ENCODE peak calls at places on chromosomes 1 and 21, in eight cellular contexts. W is neural progenitor cell, P is transverse colon, F is esophagus muscularis mucosa, N is upper lobe of right lung, D is pancreas, J is uterus, C is endodermal cell. H is an unnamed sample.

GRCh38 chr1:242242983-242243382 is 244.1 kb upstream of the MAP1LC3C start:
- DNase-seq in W (no peak), P (no peak), F (no peak), N (no peak), D (no peak), J (no peak), C (peak; percentile 66), H (no peak)

GRCh38 chr1:181483561-181484291 is 409 bp downstream of the CACNA1E start:
- DNase-seq in W (peak; percentile 56), P (no peak), F (no peak), N (no peak), D (no peak), J (no peak), C (peak; percentile 55), H (no peak)

GRCh38 chr1:19765623-19766022 is 34.1 kb downstream of the TMCO4 start:
- DNase-seq in W (no peak), P (no peak), F (no peak), N (no peak), D (no peak), J (no peak), C (peak; percentile 81), H (no peak)

GRCh38 chr1:221962385-221962784 is 220.5 kb upstream of the DUSP10 start:
- DNase-seq in W (no peak), P (no peak), F (no peak), N (no peak), D (no peak), J (no peak), C (no peak), H (no peak)

GRCh38 chr21:29538115-29538514 is 239.4 kb downstream of the BACH1 start:
- DNase-seq in W (no peak), P (no peak), F (no peak), N (no peak), D (no peak), J (no peak), C (no peak), H (no peak)

GRCh38 chr1:46494910-46495309 is 5.3 kb downstream of the DMBX1 start:
- DNase-seq in W (no peak), P (no peak), F (no peak), N (no peak), D (no peak), J (no peak), C (no peak), H (no peak)

GRCh38 chr1:200983035-200983561 is 40.4 kb downstream of the KIF21B start:
- DNase-seq in W (no peak), P (no peak), F (no peak), N (no peak), D (no peak), J (no peak), C (no peak), H (no peak)

GRCh38 chr1:185541861-185542260 is 192.3 kb upstream of the HMCN1 start:
- DNase-seq in W (no peak), P (no peak), F (no peak), N (no peak), D (no peak), J (no peak), C (no peak), H (no peak)

GRCh38 chr1:83512371-83513004 is 486.4 kb downstream of the TTLL7 start:
- DNase-seq in W (no peak), P (no peak), F (no peak), N (no peak), D (no peak), J (no peak), C (no peak), H (no peak)

GRCh38 chr1:164753521-164754077 is 194.6 kb downstream of the PBX1 start:
- DNase-seq in W (no peak), P (no peak), F (no peak), N (no peak), D (no peak), J (no peak), C (no peak), H (no peak)

GRCh38 chr1:162663589-162664030 is 31.3 kb downstream of the DDR2 start:
- DNase-seq in W (peak; percentile 82), P (no peak), F (peak; percentile 91), N (no peak), D (no peak), J (peak; percentile 67), C (peak; percentile 55), H (no peak)

GRCh38 chr1:178774263-178774662 is 49.2 kb downstream of the RALGPS2 start:
- DNase-seq in W (no peak), P (no peak), F (no peak), N (no peak), D (no peak), J (no peak), C (no peak), H (no peak)

GRCh38 chr1:206714331-206715058 is 29.8 kb downstream of the MAPKAPK2 start:
- DNase-seq in W (no peak), P (peak; percentile 50), F (no peak), N (peak; percentile 28), D (peak; percentile 57), J (no peak), C (no peak), H (no peak)

GRCh38 chr1:197841828-197842573 is 60.4 kb upstream of the C1orf53 start:
- DNase-seq in W (no peak), P (no peak), F (no peak), N (no peak), D (no peak), J (no peak), C (no peak), H (no peak)
- H3K27ac ChIP-seq in W (no peak overlapping the region), P (no peak overlapping the region), F (no peak overlapping the region), N (no peak overlapping the region), D (no peak overlapping the region), J (no peak overlapping the region), C (no peak overlapping the region), H (no peak overlapping the region)

GRCh38 chr1:33330376-33330890 is 9.5 kb upstream of the A3GALT2 start:
- DNase-seq in W (no peak), P (no peak), F (no peak), N (no peak), D (no peak), J (no peak), C (no peak), H (no peak)
- H3K27ac ChIP-seq in W (no peak overlapping the region), P (no peak overlapping the region), F (peak overlapping the region; percentile 100), N (no peak overlapping the region), D (no peak overlapping the region), J (no peak overlapping the region), C (no peak overlapping the region), H (peak overlapping the region; percentile 41)

GRCh38 chr21:41182547-41182946 is 14.6 kb downstream of the BACE2 start:
- DNase-seq in W (no peak), P (no peak), F (no peak), N (no peak), D (no peak), J (no peak), C (no peak), H (no peak)
- H3K27ac ChIP-seq in W (no peak overlapping the region), P (no peak overlapping the region), F (no peak overlapping the region), N (no peak overlapping the region), D (no peak overlapping the region), J (no peak overlapping the region), C (no peak overlapping the region), H (no peak overlapping the region)

GRCh38 chr1:171204311-171204710 is 19.2 kb downstream of the FMO2 start:
- DNase-seq in W (no peak), P (no peak), F (no peak), N (no peak), D (no peak), J (no peak), C (no peak), H (no peak)
- H3K27ac ChIP-seq in W (no peak overlapping the region), P (no peak overlapping the region), F (no peak overlapping the region), N (no peak overlapping the region), D (no peak overlapping the region), J (no peak overlapping the region), C (no peak overlapping the region), H (no peak overlapping the region)

H was measured in substantia nigra.